ENCODE peak calls at places on chromosomes 16 and 17, in nine cellular contexts. W, H, M, A, X, E, T, J and U are unnamed samples.
A peak's percentile ranks its signal among the peaks of the same experiment; 100 is the strongest.

GRCh38 chr17:72976971-72977767 is 115.3 kb downstream of the SLC39A11 start:
- DNase-seq in W (no peak), H (peak; percentile 72), M (peak; percentile 44), A (peak; percentile 95), X (peak; percentile 91), E (no peak), T (no peak), J (peak; percentile 92), U (peak; percentile 75)

GRCh38 chr17:50468120-50469004 is at the start of gene CHAD:
- DNase-seq in W (peak; percentile 54), H (no peak), M (no peak), A (no peak), X (peak; percentile 31), E (no peak), T (peak; percentile 53), J (peak; percentile 59), U (no peak)

GRCh38 chr17:78972507-78973105 is 7.1 kb downstream of the LGALS3BP start:
- DNase-seq in W (no peak), H (no peak), M (peak; percentile 27), A (no peak), X (no peak), E (no peak), T (no peak), J (no peak), U (no peak)

GRCh38 chr17:5042152-5043022 is 7.2 kb upstream of the SLC52A1 start:
- DNase-seq in W (no peak), H (no peak), M (no peak), A (no peak), X (no peak), E (no peak), T (no peak), J (no peak), U (no peak)

GRCh38 chr17:83145358-83145738 is 65.9 kb downstream of the METRNL start:
- DNase-seq in W (peak; percentile 34), H (no peak), M (no peak), A (no peak), X (no peak), E (no peak), T (no peak), J (no peak), U (no peak)

GRCh38 chr17:47950448-47950847 is 7.2 kb downstream of the PRR15L start:
- DNase-seq in W (no peak), H (no peak), M (no peak), A (no peak), X (no peak), E (peak; percentile 36), T (no peak), J (no peak), U (peak; percentile 11)

GRCh38 chr17:38571833-38572274 is 33.9 kb downstream of the SRCIN1 start:
- DNase-seq in W (peak; percentile 54), H (no peak), M (no peak), A (no peak), X (no peak), E (no peak), T (peak; percentile 74), J (no peak), U (no peak)

GRCh38 chr16:84838383-84838948 is 18.7 kb downstream of the CRISPLD2 start:
- DNase-seq in W (no peak), H (no peak), M (no peak), A (no peak), X (peak; percentile 48), E (no peak), T (no peak), J (no peak), U (no peak)

GRCh38 chr16:88487920-88488842 is 35.1 kb downstream of the ZFPM1 start:
- DNase-seq in W (no peak), H (no peak), M (no peak), A (no peak), X (no peak), E (peak; percentile 92), T (no peak), J (no peak), U (peak; percentile 92)

GRCh38 chr17:49576906-49577650 is 1.4 kb downstream of the NXPH3 start:
- DNase-seq in W (no peak), H (no peak), M (no peak), A (no peak), X (no peak), E (no peak), T (no peak), J (no peak), U (peak; percentile 5)

GRCh38 chr16:17377360-17378324 is 93.1 kb downstream of the XYLT1 start:
- DNase-seq in W (peak; percentile 84), H (no peak), M (no peak), A (no peak), X (peak; percentile 56), E (no peak), T (no peak), J (peak; percentile 50), U (no peak)

GRCh38 chr17:81583589-81584337 is 31.6 kb upstream of the FAAP100 start:
- DNase-seq in W (no peak), H (no peak), M (peak; percentile 73), A (peak; percentile 68), X (no peak), E (peak; percentile 59), T (no peak), J (no peak), U (no peak)
- H3K4me2 ChIP-seq in W (no peak overlapping the region), H (no peak overlapping the region), M (peak overlapping the region; percentile 14), A (no peak overlapping the region), X (no peak overlapping the region), E (no peak overlapping the region), T (no peak overlapping the region), J (no peak overlapping the region), U (no peak overlapping the region)

DNA sequence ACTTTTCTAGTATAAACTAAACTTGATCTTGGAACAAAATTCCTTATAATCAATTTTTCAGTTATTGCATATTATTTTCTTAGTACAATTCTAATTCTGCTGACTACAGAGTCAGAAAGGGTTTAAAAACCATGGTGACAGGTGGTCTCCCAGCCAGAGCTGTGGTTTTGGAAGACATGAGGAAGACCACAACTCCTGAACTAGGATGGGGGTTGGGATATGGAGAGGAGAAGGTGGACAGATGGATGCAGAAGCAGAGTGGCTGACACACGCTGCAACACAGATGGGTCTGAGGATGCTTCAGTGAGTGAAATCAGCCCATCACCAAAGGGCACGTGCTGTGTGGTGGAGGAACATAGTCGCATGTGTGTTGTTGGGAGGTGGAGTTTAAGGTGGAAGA is 187.7 kb downstream of the LGALS9B start:
- DNase-seq in W (no peak), H (no peak), M (no peak), A (no peak), X (no peak), E (no peak), T (no peak), J (no peak), U (no peak)
- H3K4me2 ChIP-seq in W (no peak overlapping the region), H (no peak overlapping the region), M (no peak overlapping the region), A (no peak overlapping the region), X (no peak overlapping the region), E (no peak overlapping the region), T (no peak overlapping the region), J (no peak overlapping the region), U (no peak overlapping the region)

GRCh38 chr17:22337467-22337866 is 645.1 kb downstream of the KCNJ18 start:
- DNase-seq in W (no peak), H (no peak), M (no peak), A (no peak), X (no peak), E (no peak), T (no peak), J (no peak), U (no peak)
- H3K4me2 ChIP-seq in W (no peak overlapping the region), H (no peak overlapping the region), M (no peak overlapping the region), A (no peak overlapping the region), X (no peak overlapping the region), E (no peak overlapping the region), T (no peak overlapping the region), J (no peak overlapping the region), U (no peak overlapping the region)

DNA sequence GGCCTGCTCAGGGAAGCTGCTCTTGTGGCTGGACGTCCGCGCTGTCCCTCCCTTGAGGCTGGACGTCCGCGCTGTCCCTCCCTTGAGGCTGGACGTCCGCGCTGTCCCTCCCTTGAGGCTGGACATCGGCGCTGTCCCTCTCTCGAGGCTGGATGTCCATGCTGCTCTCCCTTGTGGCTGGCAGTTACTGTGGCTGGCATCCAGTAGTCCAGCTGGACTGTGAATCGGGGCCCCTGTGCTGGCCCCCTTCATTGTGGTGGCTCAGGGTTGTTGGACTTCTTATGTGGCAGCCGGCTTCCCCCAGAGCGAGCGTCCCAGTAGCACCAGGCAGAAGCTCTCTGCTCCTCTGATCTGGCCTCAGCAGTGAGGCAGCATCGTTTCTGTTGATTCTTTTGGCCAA is 141.5 kb downstream of the IRF8 start:
- DNase-seq in W (no peak), H (no peak), M (no peak), A (no peak), X (no peak), E (no peak), T (no peak), J (no peak), U (no peak)
- H3K4me2 ChIP-seq in W (no peak overlapping the region), H (no peak overlapping the region), M (no peak overlapping the region), A (no peak overlapping the region), X (no peak overlapping the region), E (no peak overlapping the region), T (no peak overlapping the region), J (no peak overlapping the region), U (no peak overlapping the region)

GRCh38 chr17:57045868-57046671 is 39.0 kb upstream of the AKAP1 start:
- DNase-seq in W (no peak), H (no peak), M (no peak), A (no peak), X (no peak), E (no peak), T (peak; percentile 44), J (peak; percentile 23), U (no peak)
- H3K4me2 ChIP-seq in W (no peak overlapping the region), H (no peak overlapping the region), M (no peak overlapping the region), A (peak overlapping the region; percentile 72), X (peak overlapping the region; percentile 62), E (peak overlapping the region; percentile 38), T (no peak overlapping the region), J (peak overlapping the region; percentile 50), U (no peak overlapping the region)

GRCh38 chr16:4409081-4409932 is 7.1 kb downstream of the CORO7 start:
- DNase-seq in W (no peak), H (no peak), M (peak; percentile 51), A (no peak), X (no peak), E (no peak), T (peak; percentile 45), J (peak; percentile 35), U (no peak)

GRCh38 chr16:4408323-4408690 is 8.1 kb downstream of the CORO7 start:
- DNase-seq in W (no peak), H (no peak), M (no peak), A (no peak), X (no peak), E (no peak), T (no peak), J (no peak), U (no peak)

GRCh38 chr16:4410335-4411075 is 5.9 kb downstream of the CORO7 start:
- DNase-seq in W (no peak), H (no peak), M (no peak), A (peak; percentile 98), X (peak; percentile 91), E (no peak), T (no peak), J (peak; percentile 23), U (peak; percentile 72)

GRCh38 chr16:4404967-4405696 is 11.3 kb downstream of the CORO7 start:
- DNase-seq in W (no peak), H (no peak), M (no peak), A (no peak), X (no peak), E (no peak), T (no peak), J (no peak), U (no peak)

GRCh38 chr16:4407543-4408322 is 8.7 kb downstream of the CORO7 start:
- DNase-seq in W (no peak), H (no peak), M (no peak), A (peak; percentile 82), X (peak; percentile 77), E (no peak), T (no peak), J (peak; percentile 33), U (no peak)
- H3K4me2 ChIP-seq in W (no peak overlapping the region), H (no peak overlapping the region), M (no peak overlapping the region), A (peak overlapping the region; percentile 1), X (peak overlapping the region; percentile 15), E (no peak overlapping the region), T (no peak overlapping the region), J (no peak overlapping the region), U (no peak overlapping the region)

GRCh38 chr17:20952183-20952582 is 90.6 kb downstream of the USP22 start:
- DNase-seq in W (no peak), H (no peak), M (no peak), A (no peak), X (no peak), E (no peak), T (no peak), J (no peak), U (peak; percentile 22)
- H3K4me2 ChIP-seq in W (no peak overlapping the region), H (no peak overlapping the region), M (no peak overlapping the region), A (no peak overlapping the region), X (no peak overlapping the region), E (no peak overlapping the region), T (no peak overlapping the region), J (no peak overlapping the region), U (no peak overlapping the region)